ENCODE peak calls at places on chromosomes 5 and 9, in six cellular contexts. A, D, B, E, X and W are unnamed samples. For H3K27me3, the result is how much of the 10 kb centered on the place peaks cover.

GRCh38 chr5:75630875-75631274 is 19.6 kb downstream of the ANKDD1B start:
- DNase-seq in A (no peak), B (no peak), E (no peak), X (no peak), D (no peak), W (no peak)

GRCh38 chr5:64831996-64832395 is 63.3 kb downstream of the CWC27 start:
- DNase-seq in A (no peak), B (no peak), E (no peak), X (no peak), D (no peak), W (no peak)

GRCh38 chr5:20446121-20446520 is 458.1 kb upstream of the CDH18 start:
- DNase-seq in D (no peak), A (no peak), B (no peak), E (no peak), X (no peak), W (no peak)

GRCh38 chr9:93262537-93263310 is 78.8 kb downstream of the WNK2 start:
- DNase-seq in A (no peak), E (no peak), X (no peak), D (peak), B (peak), W (peak)

GRCh38 chr5:111689576-111689975 is 67.4 kb downstream of the NREP start:
- DNase-seq in E (no peak), X (no peak), A (no peak), D (no peak), B (no peak), W (no peak)

GRCh38 chr9:131799177-131799823 is 59.4 kb upstream of the RAPGEF1 start:
- DNase-seq in A (peak), E (peak), B (peak), X (no peak), D (peak), W (peak)

GRCh38 chr5:35436441-35437057 is 181.1 kb upstream of the SPEF2 start:
- DNase-seq in E (no peak), X (no peak), B (no peak), A (peak), D (no peak), W (no peak)

GRCh38 chr5:149053027-149053705 is 9.7 kb downstream of the SH3TC2 start:
- DNase-seq in E (no peak), A (no peak), D (no peak), B (no peak), X (no peak), W (no peak)

GRCh38 chr5:96336351-96336985 is 96.6 kb downstream of the PCSK1 start:
- DNase-seq in X (no peak), A (peak), E (no peak), D (peak), B (peak), W (peak)

GRCh38 chr9:137319976-137320551 is 18.0 kb upstream of the NRARP start:
- DNase-seq in X (no peak), A (no peak), E (no peak), D (peak), B (no peak), W (no peak)

GRCh38 chr9:137318565-137318964 is 16.5 kb upstream of the NRARP start:
- DNase-seq in E (no peak), A (no peak), D (no peak), B (no peak), X (no peak), W (no peak)

GRCh38 chr9:137317979-137318511 is 16.0 kb upstream of the NRARP start:
- DNase-seq in E (no peak), D (peak), B (no peak), X (no peak), A (no peak), W (no peak)

GRCh38 chr9:137319434-137319975 is 17.4 kb upstream of the NRARP start:
- DNase-seq in A (no peak), D (peak), X (no peak), E (no peak), B (no peak), W (no peak)

GRCh38 chr9:137318976-137319375 is 16.9 kb upstream of the NRARP start:
- DNase-seq in A (no peak), D (peak), B (peak), E (peak), X (no peak), W (peak)
- TF ChIP-seq CTCF in A (peak), D (no peak), B (peak), E (no peak), X (no peak), W (peak)

GRCh38 chr5:135466178-135467050 is 14.3 kb upstream of the TIFAB start:
- DNase-seq in E (peak), X (no peak), D (peak), B (peak), A (peak), W (peak)

GRCh38 chr5:135468086-135468485 is 15.9 kb upstream of the TIFAB start:
- DNase-seq in X (no peak), D (no peak), A (no peak), B (no peak), E (peak), W (no peak)

GRCh38 chr5:135468541-135468940 is 16.4 kb upstream of the TIFAB start:
- DNase-seq in X (no peak), A (no peak), E (peak), B (no peak), D (no peak), W (no peak)

GRCh38 chr5:135467051-135467625 is 15.0 kb upstream of the TIFAB start:
- DNase-seq in D (no peak), X (no peak), B (no peak), E (peak), A (no peak), W (no peak)

GRCh38 chr5:135465391-135466122 is 13.4 kb upstream of the TIFAB start:
- DNase-seq in X (no peak), E (peak), A (no peak), D (no peak), B (no peak), W (no peak)
- H3K27me3 ChIP-seq in X (half or more), E (under half), A (under half), D (half or more), B (half or more), W (under half)

GRCh38 chr9:86856259-86856658 is 91.0 kb downstream of the GAS1 start:
- DNase-seq in X (no peak), A (no peak), B (no peak), E (no peak), D (no peak), W (no peak)
- TF ChIP-seq CTCF in X (no peak), A (peak), B (no peak), E (no peak), D (no peak), W (no peak)

GRCh38 chr5:1381370-1382247 is 36.7 kb upstream of the CLPTM1L start:
- DNase-seq in X (no peak), B (no peak), D (no peak), A (no peak), E (no peak), W (no peak)
- H3K27me3 ChIP-seq in X (half or more), B (under half), D (half or more), A (half or more), E (under half), W (under half)

DNA sequence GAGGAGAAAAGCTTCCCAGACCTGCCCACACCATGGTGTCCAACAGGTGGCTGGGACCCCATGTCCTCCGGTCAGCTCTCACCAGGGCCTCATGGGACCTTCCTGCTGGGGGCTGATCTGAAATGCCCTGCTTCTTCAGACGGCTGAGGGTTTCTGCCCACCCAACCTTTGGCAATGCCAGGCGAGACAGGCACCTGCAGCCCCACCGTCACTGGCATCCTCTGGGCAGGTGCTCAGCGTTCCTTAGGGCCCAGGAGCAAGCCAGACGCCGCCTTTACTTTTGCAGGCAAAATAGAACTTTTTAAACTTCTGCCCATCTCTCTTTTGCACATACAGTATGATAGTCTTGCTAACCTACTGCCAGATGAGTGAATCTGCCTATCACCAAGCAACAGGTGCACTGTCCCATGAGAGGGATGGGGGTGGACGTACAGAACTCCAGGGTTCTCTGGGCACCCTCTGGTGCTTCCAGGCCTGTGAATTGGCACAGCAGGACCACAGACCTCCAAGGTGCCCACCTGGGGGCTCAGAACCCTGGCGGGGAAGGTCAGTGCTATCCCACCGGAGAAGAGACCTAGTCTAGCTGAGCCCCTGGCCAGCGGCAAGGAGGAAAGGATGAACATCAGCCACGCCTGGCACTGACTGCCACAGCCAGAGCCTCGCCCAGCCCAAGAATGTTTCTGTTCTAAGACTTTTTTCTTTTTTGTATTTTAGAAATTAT is 7.5 kb downstream of the OBP2B start:
- DNase-seq in D (peak), E (no peak), X (no peak), A (no peak), B (no peak), W (no peak)
- TF ChIP-seq CTCF in D (no peak), E (no peak), X (no peak), A (no peak), B (no peak), W (no peak)

GRCh38 chr5:72065751-72066255 is 41.5 kb upstream of the MAP1B start:
- DNase-seq in A (no peak), B (no peak), X (no peak), E (no peak), D (no peak), W (no peak)

GRCh38 chr5:72070519-72070918 is 36.8 kb upstream of the MAP1B start:
- DNase-seq in D (no peak), B (no peak), A (no peak), X (no peak), E (no peak), W (no peak)

GRCh38 chr5:72064801-72065570 is 42.3 kb upstream of the MAP1B start:
- DNase-seq in E (no peak), X (no peak), B (no peak), A (no peak), D (no peak), W (no peak)

GRCh38 chr5:72066658-72067057 is 40.6 kb upstream of the MAP1B start:
- DNase-seq in E (no peak), B (no peak), A (no peak), X (no peak), D (no peak), W (no peak)

GRCh38 chr5:72067682-72068470 is 39.4 kb upstream of the MAP1B start:
- DNase-seq in B (no peak), A (no peak), E (no peak), X (no peak), D (no peak), W (no peak)
- H3K27me3 ChIP-seq in B (under half), A (under half), E (under half), X (under half), D (under half), W (under half)

GRCh38 chr5:58458851-58459275 is 1.0 kb downstream of the PLK2 start:
- DNase-seq in E (no peak), A (peak), X (no peak), B (no peak), D (no peak), W (no peak)

GRCh38 chr5:58460727-58461286 is 921 bp upstream of the PLK2 start:
- DNase-seq in B (peak), X (peak), A (peak), D (peak), E (peak), W (peak)

GRCh38 chr5:58459276-58459859 is 518 bp downstream of the PLK2 start:
- DNase-seq in A (peak), X (no peak), B (no peak), E (peak), D (peak), W (peak)

GRCh38 chr5:58462154-58462553 is 2.3 kb upstream of the PLK2 start:
- DNase-seq in X (no peak), A (peak), B (no peak), D (no peak), E (no peak), W (no peak)

GRCh38 chr5:58459860-58460726 is at the start of gene PLK2:
- DNase-seq in D (peak), A (peak), E (peak), B (peak), X (peak), W (peak)
- TF ChIP-seq CTCF in D (peak), A (no peak), E (no peak), B (peak), X (peak), W (peak)